ENCODE peak calls at places on chromosomes 2 and 18, in four cellular contexts. One of them, this sample, is unnamed.

GRCh38 chr18:50917021-50917420 is 38.1 kb downstream of the ME2 start:
- DNase-seq in stomach: no peak
- DNase-seq in fibroblast of the aortic adventitia: no peak
- DNase-seq in WERI-Rb-1: no peak
- DNase-seq in this sample: no peak

GRCh38 chr18:31486165-31486564 is 11.8 kb upstream of the DSG2 start:
- DNase-seq in stomach: no peak
- DNase-seq in fibroblast of the aortic adventitia: peak; percentile 34
- DNase-seq in WERI-Rb-1: no peak
- DNase-seq in this sample: no peak

GRCh38 chr2:201432038-201432437 is 19.2 kb downstream of the TRAK2 start:
- DNase-seq in stomach: no peak
- DNase-seq in fibroblast of the aortic adventitia: peak; percentile 62
- DNase-seq in WERI-Rb-1: no peak
- DNase-seq in this sample: no peak

GRCh38 chr2:173841110-173841509 is 124.1 kb downstream of the SP3 start:
- DNase-seq in stomach: no peak
- DNase-seq in fibroblast of the aortic adventitia: no peak
- DNase-seq in WERI-Rb-1: no peak
- DNase-seq in this sample: no peak

GRCh38 chr2:63865159-63865799 is 23.6 kb downstream of the UGP2 start:
- DNase-seq in stomach: no peak
- DNase-seq in fibroblast of the aortic adventitia: no peak
- DNase-seq in WERI-Rb-1: no peak
- DNase-seq in this sample: no peak

GRCh38 chr2:37366773-37367172 is 22.3 kb downstream of the QPCT start:
- DNase-seq in stomach: no peak
- DNase-seq in fibroblast of the aortic adventitia: no peak
- DNase-seq in WERI-Rb-1: no peak
- DNase-seq in this sample: no peak

GRCh38 chr2:109372171-109372568 is 241.6 kb downstream of the SEPTIN10 start:
- DNase-seq in stomach: peak; percentile 7
- DNase-seq in fibroblast of the aortic adventitia: no peak
- DNase-seq in WERI-Rb-1: no peak
- DNase-seq in this sample: peak; percentile 29

GRCh38 chr2:153360239-153360638 is 118.3 kb downstream of the RPRM start:
- DNase-seq in stomach: no peak
- DNase-seq in fibroblast of the aortic adventitia: no peak
- DNase-seq in WERI-Rb-1: peak; percentile 89
- DNase-seq in this sample: no peak

GRCh38 chr2:181656450-181657261 is at the start of gene CERKL:
- DNase-seq in stomach: peak; percentile 68
- DNase-seq in fibroblast of the aortic adventitia: peak; percentile 7
- DNase-seq in WERI-Rb-1: peak; percentile 98
- DNase-seq in this sample: no peak

GRCh38 chr18:58565021-58565420 is 63.9 kb downstream of the ALPK2 start:
- DNase-seq in stomach: no peak
- DNase-seq in fibroblast of the aortic adventitia: no peak
- DNase-seq in WERI-Rb-1: no peak
- DNase-seq in this sample: no peak

GRCh38 chr18:421236-422155 is 79.0 kb downstream of the COLEC12 start:
- DNase-seq in stomach: no peak
- DNase-seq in fibroblast of the aortic adventitia: peak; percentile 82
- DNase-seq in WERI-Rb-1: no peak
- DNase-seq in this sample: no peak

GRCh38 chr2:31922542-31923408 is 88.0 kb downstream of the MEMO1 start:
- DNase-seq in stomach: no peak
- DNase-seq in fibroblast of the aortic adventitia: no peak
- DNase-seq in WERI-Rb-1: no peak
- DNase-seq in this sample: no peak

GRCh38 chr2:200367155-200367554 is 60.7 kb downstream of the SPATS2L start:
- DNase-seq in stomach: no peak
- DNase-seq in fibroblast of the aortic adventitia: no peak
- DNase-seq in WERI-Rb-1: no peak
- DNase-seq in this sample: no peak

GRCh38 chr2:86397989-86398388 is 43.2 kb upstream of the KDM3A start:
- DNase-seq in stomach: no peak
- DNase-seq in fibroblast of the aortic adventitia: no peak
- DNase-seq in WERI-Rb-1: no peak
- DNase-seq in this sample: no peak

GRCh38 chr18:581106-581505 is 926 bp downstream of the CETN1 start:
- DNase-seq in stomach: no peak
- DNase-seq in fibroblast of the aortic adventitia: peak; percentile 47
- DNase-seq in WERI-Rb-1: no peak
- DNase-seq in this sample: no peak

GRCh38 chr2:128412181-128412871 is 93.7 kb upstream of the HS6ST1 start:
- DNase-seq in stomach: peak; percentile 15
- DNase-seq in fibroblast of the aortic adventitia: no peak
- DNase-seq in WERI-Rb-1: no peak
- DNase-seq in this sample: peak; percentile 53

GRCh38 chr18:79766308-79766707 is 31.4 kb upstream of the KCNG2 start:
- DNase-seq in stomach: no peak
- DNase-seq in fibroblast of the aortic adventitia: no peak
- DNase-seq in WERI-Rb-1: no peak
- DNase-seq in this sample: no peak

GRCh38 chr18:61503688-61504087 is 170.5 kb downstream of the CDH20 start:
- DNase-seq in stomach: no peak
- DNase-seq in fibroblast of the aortic adventitia: peak; percentile 7
- DNase-seq in WERI-Rb-1: no peak
- DNase-seq in this sample: no peak

DNA sequence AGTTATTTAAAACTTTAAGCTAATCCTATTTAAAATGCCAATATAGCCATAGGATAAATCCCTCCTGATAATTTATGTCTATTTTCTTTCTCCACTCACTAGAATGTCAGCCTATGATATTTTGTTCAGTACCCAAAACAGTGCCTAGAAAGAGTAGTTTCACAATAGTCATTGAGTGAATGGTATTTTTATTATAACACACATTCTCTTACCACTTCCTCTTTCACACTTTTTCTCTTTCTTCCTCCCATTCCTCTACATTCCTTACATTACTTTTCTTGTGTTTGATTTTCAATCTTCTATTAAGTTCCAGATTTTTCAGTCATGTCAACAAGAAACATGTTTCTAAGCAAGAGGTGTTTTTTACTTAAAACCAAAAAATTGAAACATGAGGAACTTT is 327.6 kb upstream of the UBE2E3 start:
- DNase-seq in stomach: no peak
- DNase-seq in fibroblast of the aortic adventitia: no peak
- DNase-seq in WERI-Rb-1: no peak
- DNase-seq in this sample: no peak
- H3K4me3 ChIP-seq in stomach: no peak overlapping the region
- H3K4me3 ChIP-seq in fibroblast of the aortic adventitia: no peak overlapping the region
- H3K4me3 ChIP-seq in WERI-Rb-1: no peak overlapping the region
- H3K4me3 ChIP-seq in this sample: no peak overlapping the region

DNA sequence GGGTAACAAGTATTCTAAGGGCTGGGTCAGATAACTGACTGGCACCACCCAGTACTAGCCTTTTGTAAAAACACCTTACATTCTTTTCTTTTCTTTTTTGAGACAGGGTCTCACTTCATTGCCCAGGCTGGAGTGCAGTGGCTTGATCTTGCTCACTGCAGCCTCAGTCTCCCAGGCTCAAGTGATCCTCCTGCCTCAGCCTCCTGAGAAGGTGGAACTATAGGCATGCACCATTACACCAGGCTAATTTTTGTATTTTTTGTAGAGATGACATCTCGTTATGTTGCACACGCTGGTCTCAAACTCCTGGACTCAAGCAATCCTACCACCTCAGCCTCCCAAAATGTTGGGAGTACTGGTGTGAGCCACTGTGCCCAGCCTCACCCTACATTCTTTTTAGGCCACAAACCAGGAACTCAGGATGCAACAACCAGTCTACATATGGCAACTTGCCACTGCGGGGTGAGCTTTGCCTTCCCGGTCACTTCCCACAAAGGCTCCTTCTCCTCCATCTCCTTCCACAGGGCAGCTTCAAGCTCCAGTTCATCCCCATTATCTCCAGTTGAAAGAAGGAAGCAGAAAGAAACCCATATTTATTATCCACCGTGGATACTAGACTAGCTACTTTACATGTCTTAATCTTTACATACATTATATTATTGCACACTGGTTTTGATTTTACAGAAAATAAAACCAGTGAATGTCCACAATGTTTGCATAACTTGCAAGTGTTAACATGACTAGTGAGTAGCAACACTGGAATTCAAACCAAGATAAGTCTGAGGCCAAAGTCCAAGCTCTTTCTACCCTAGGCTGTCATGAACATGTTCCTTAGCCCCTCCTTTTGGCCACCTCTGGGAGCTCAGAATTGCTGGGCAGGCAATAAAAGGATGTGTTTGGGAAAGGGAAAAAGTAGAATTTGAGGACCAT is 23.7 kb upstream of the AP1S3 start:
- DNase-seq in stomach: peak; percentile 82
- DNase-seq in fibroblast of the aortic adventitia: peak; percentile 91
- DNase-seq in WERI-Rb-1: no peak
- DNase-seq in this sample: no peak
- H3K4me3 ChIP-seq in stomach: no peak overlapping the region
- H3K4me3 ChIP-seq in fibroblast of the aortic adventitia: no peak overlapping the region
- H3K4me3 ChIP-seq in WERI-Rb-1: no peak overlapping the region
- H3K4me3 ChIP-seq in this sample: no peak overlapping the region

GRCh38 chr18:45652703-45653490 is 37.6 kb downstream of the SLC14A2 start:
- DNase-seq in stomach: no peak
- DNase-seq in fibroblast of the aortic adventitia: no peak
- DNase-seq in WERI-Rb-1: no peak
- DNase-seq in this sample: no peak

GRCh38 chr18:45650321-45650720 is 35.0 kb downstream of the SLC14A2 start:
- DNase-seq in stomach: no peak
- DNase-seq in fibroblast of the aortic adventitia: no peak
- DNase-seq in WERI-Rb-1: no peak
- DNase-seq in this sample: no peak

GRCh38 chr18:45654677-45655076 is 39.4 kb downstream of the SLC14A2 start:
- DNase-seq in stomach: no peak
- DNase-seq in fibroblast of the aortic adventitia: no peak
- DNase-seq in WERI-Rb-1: no peak
- DNase-seq in this sample: no peak

GRCh38 chr18:45652303-45652702 is 37.0 kb downstream of the SLC14A2 start:
- DNase-seq in stomach: no peak
- DNase-seq in fibroblast of the aortic adventitia: no peak
- DNase-seq in WERI-Rb-1: no peak
- DNase-seq in this sample: no peak

GRCh38 chr18:45651269-45651668 is 36.0 kb downstream of the SLC14A2 start:
- DNase-seq in stomach: no peak
- DNase-seq in fibroblast of the aortic adventitia: no peak
- DNase-seq in WERI-Rb-1: no peak
- DNase-seq in this sample: no peak
- H3K4me3 ChIP-seq in stomach: no peak overlapping the region
- H3K4me3 ChIP-seq in fibroblast of the aortic adventitia: no peak overlapping the region
- H3K4me3 ChIP-seq in WERI-Rb-1: no peak overlapping the region
- H3K4me3 ChIP-seq in this sample: no peak overlapping the region

GRCh38 chr2:241842067-241842415 is 16.7 kb downstream of the PDCD1 start:
- DNase-seq in stomach: no peak
- DNase-seq in fibroblast of the aortic adventitia: no peak
- DNase-seq in WERI-Rb-1: no peak
- DNase-seq in this sample: no peak

GRCh38 chr2:241844066-241844728 is 14.5 kb downstream of the PDCD1 start:
- DNase-seq in stomach: peak; percentile 77
- DNase-seq in fibroblast of the aortic adventitia: peak; percentile 26
- DNase-seq in WERI-Rb-1: no peak
- DNase-seq in this sample: peak; percentile 82

GRCh38 chr2:241843321-241844065 is 15.2 kb downstream of the PDCD1 start:
- DNase-seq in stomach: no peak
- DNase-seq in fibroblast of the aortic adventitia: no peak
- DNase-seq in WERI-Rb-1: no peak
- DNase-seq in this sample: peak; percentile 73

GRCh38 chr2:241841181-241842066 is 17.3 kb downstream of the PDCD1 start:
- DNase-seq in stomach: no peak
- DNase-seq in fibroblast of the aortic adventitia: no peak
- DNase-seq in WERI-Rb-1: no peak
- DNase-seq in this sample: peak; percentile 73

DNA sequence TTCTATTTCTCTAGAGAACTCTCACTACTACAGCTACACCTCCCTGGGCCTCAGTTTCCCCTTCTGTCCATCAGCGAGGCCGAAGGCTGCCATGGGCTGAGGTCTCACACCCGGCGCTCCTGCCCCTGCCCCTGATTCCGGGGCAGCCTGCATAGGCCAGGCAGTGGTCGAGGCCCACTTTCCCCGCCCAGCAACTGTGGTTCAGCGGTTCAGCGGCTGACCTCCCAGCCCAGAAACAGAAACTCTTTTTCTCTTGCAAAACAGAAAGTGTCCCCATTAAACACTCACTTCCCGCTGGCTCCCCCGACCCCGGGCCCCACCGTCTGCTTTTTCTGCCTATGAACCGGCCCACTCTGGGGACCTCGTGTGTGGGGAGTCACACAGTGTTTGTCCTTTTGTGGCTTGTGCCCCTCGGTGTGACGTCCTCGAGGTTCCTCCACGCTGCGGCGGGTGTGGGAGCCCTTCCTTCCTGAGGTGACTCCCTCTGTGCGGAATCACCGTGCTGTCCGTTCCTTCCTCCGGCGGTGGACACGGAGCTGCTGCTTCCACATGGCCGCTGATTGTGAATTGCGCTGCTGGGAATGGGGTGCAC is 16.0 kb downstream of the PDCD1 start:
- DNase-seq in stomach: peak; percentile 50
- DNase-seq in fibroblast of the aortic adventitia: no peak
- DNase-seq in WERI-Rb-1: no peak
- DNase-seq in this sample: peak; percentile 79
- H3K4me3 ChIP-seq in stomach: peak overlapping the region; percentile 37
- H3K4me3 ChIP-seq in fibroblast of the aortic adventitia: no peak overlapping the region
- H3K4me3 ChIP-seq in WERI-Rb-1: no peak overlapping the region
- H3K4me3 ChIP-seq in this sample: peak overlapping the region; percentile 75

DNA sequence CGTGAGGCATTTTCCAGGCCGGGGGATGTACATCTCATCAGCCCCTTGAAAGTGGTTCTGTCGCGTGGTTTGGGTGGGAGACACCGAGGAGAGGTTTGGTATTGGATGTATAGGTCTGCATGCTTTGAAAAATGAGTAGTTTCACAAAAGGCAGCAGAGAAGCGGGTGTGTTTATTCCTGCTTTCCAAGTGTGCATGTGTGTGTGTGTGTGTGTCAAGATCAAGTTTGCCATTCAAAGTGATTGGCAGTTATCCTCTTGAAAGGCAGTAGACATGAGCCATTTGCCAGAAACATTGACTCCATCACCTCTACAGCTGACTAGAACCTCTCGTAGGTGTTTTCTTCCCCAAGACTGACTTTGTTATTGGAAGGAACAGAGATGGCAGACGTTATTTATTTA is 423.0 kb upstream of the POU3F3 start:
- DNase-seq in stomach: no peak
- DNase-seq in fibroblast of the aortic adventitia: no peak
- DNase-seq in WERI-Rb-1: no peak
- DNase-seq in this sample: no peak
- H3K4me3 ChIP-seq in stomach: no peak overlapping the region
- H3K4me3 ChIP-seq in fibroblast of the aortic adventitia: no peak overlapping the region
- H3K4me3 ChIP-seq in WERI-Rb-1: no peak overlapping the region
- H3K4me3 ChIP-seq in this sample: no peak overlapping the region

DNA sequence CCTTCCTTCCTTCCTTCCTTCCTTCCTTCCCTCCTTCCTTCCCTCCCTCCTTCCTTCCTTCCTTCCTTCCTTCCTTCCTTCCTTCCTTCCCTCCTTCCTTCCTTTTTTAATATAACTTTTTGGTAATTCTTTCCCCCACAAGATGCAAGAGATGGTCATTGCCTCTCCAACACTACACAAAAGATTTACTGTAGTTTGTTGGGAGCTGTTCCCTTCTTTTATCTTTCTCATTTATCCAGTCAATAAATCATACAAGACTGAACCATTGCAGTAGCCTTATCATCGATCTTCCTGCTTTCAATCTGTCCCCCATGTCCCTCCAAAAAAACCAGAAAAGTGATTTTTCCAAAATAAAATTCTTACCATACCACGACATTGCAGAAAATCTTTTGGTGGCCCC is 8.2 kb downstream of the APCDD1 start:
- DNase-seq in stomach: no peak
- DNase-seq in fibroblast of the aortic adventitia: no peak
- DNase-seq in WERI-Rb-1: no peak
- DNase-seq in this sample: no peak
- H3K4me3 ChIP-seq in stomach: no peak overlapping the region
- H3K4me3 ChIP-seq in fibroblast of the aortic adventitia: no peak overlapping the region
- H3K4me3 ChIP-seq in WERI-Rb-1: no peak overlapping the region
- H3K4me3 ChIP-seq in this sample: no peak overlapping the region

GRCh38 chr2:237702439-237703397 is 75.3 kb downstream of the LRRFIP1 start:
- DNase-seq in stomach: peak; percentile 65
- DNase-seq in fibroblast of the aortic adventitia: peak; percentile 92
- DNase-seq in WERI-Rb-1: no peak
- DNase-seq in this sample: no peak
- H3K4me3 ChIP-seq in stomach: peak overlapping the region; percentile 3
- H3K4me3 ChIP-seq in fibroblast of the aortic adventitia: peak overlapping the region; percentile 36
- H3K4me3 ChIP-seq in WERI-Rb-1: no peak overlapping the region
- H3K4me3 ChIP-seq in this sample: peak overlapping the region; percentile 44